ENCODE peak calls at places on chromosomes 13 and 19, in six cellular contexts. F, Q, G, N, D and W are unnamed samples.

GRCh38 chr13:39016789-39017188 is 21.1 kb downstream of the PROSER1 start:
- DNase-seq in N (no peak), Q (peak), D (peak), F (peak), G (peak), W (peak)

GRCh38 chr19:1106841-1107654 is 3.3 kb downstream of the GPX4 start:
- DNase-seq in G (no peak), D (no peak), Q (peak), F (no peak), N (peak), W (no peak)

GRCh38 chr19:51020988-51021651 is 1.6 kb upstream of the KLK10 start:
- DNase-seq in F (peak), Q (peak), D (peak), G (no peak), N (peak), W (no peak)

GRCh38 chr13:23600100-23600499 is 29.9 kb downstream of the TNFRSF19 start:
- DNase-seq in N (no peak), G (no peak), Q (no peak), F (no peak), D (no peak), W (no peak)

GRCh38 chr19:45716314-45717130 is 14.2 kb downstream of the FBXO46 start:
- DNase-seq in Q (peak), F (no peak), N (peak), G (peak), D (no peak), W (no peak)

GRCh38 chr19:19740755-19741154 is 7.8 kb upstream of the ZNF14 start:
- DNase-seq in N (no peak), F (no peak), D (peak), Q (no peak), G (peak), W (no peak)

GRCh38 chr13:39503048-39503447 is 99.9 kb downstream of the LHFPL6 start:
- DNase-seq in Q (no peak), F (no peak), G (no peak), D (no peak), N (no peak), W (no peak)

GRCh38 chr19:40719414-40719894 is 2.5 kb downstream of the ITPKC start:
- DNase-seq in G (no peak), F (no peak), D (no peak), Q (no peak), N (no peak), W (no peak)

GRCh38 chr19:21439372-21439771 is 42.4 kb downstream of the ZNF493 start:
- DNase-seq in D (no peak), F (no peak), G (no peak), Q (no peak), N (no peak), W (no peak)

GRCh38 chr19:32313866-32314265 is 31.5 kb upstream of the ZNF507 start:
- DNase-seq in Q (peak), G (no peak), F (no peak), D (no peak), N (no peak), W (no peak)

GRCh38 chr13:106104281-106104901 is 431.1 kb downstream of the EFNB2 start:
- DNase-seq in D (no peak), G (no peak), N (peak), F (no peak), Q (peak), W (no peak)

GRCh38 chr19:11848594-11849263 is at the start of gene ZNF439:
- DNase-seq in N (peak), Q (peak), D (no peak), G (peak), F (peak), W (peak)

GRCh38 chr13:28640861-28641599 is 17.9 kb upstream of the POMP start:
- DNase-seq in F (no peak), N (peak), G (no peak), Q (no peak), D (no peak), W (no peak)

GRCh38 chr19:11288349-11288748 is 7.6 kb upstream of the TSPAN16 start:
- DNase-seq in D (no peak), N (peak), F (no peak), Q (peak), G (no peak), W (no peak)

GRCh38 chr19:28294395-28294794 is 918.6 kb downstream of the UQCRFS1 start:
- DNase-seq in N (no peak), D (no peak), Q (peak), F (no peak), G (no peak), W (no peak)

GRCh38 chr19:56595548-56595899 is 422 bp downstream of the ZNF71 start:
- DNase-seq in F (no peak), G (no peak), Q (peak), N (no peak), D (no peak), W (no peak)

GRCh38 chr19:35718345-35719041 is 690 bp downstream of the KMT2B start:
- DNase-seq in G (peak), F (peak), N (peak), D (peak), Q (peak), W (peak)

GRCh38 chr13:45781553-45782326 is 69.8 kb downstream of the SIAH3 start:
- DNase-seq in N (peak), D (peak), G (peak), F (no peak), Q (peak), W (no peak)

GRCh38 chr19:29478578-29479565 is 46.9 kb upstream of the VSTM2B start:
- DNase-seq in G (peak), Q (no peak), F (peak), D (peak), N (no peak), W (peak)

GRCh38 chr13:24842533-24843278 is 78.7 kb downstream of the RNF17 start:
- DNase-seq in F (no peak), D (no peak), G (no peak), N (peak), Q (no peak), W (no peak)

GRCh38 chr13:113158946-113159345 is 498 bp downstream of the PROZ start:
- DNase-seq in D (no peak), F (no peak), N (no peak), Q (no peak), G (no peak), W (no peak)

GRCh38 chr19:50248826-50249225 is 45.4 kb downstream of the MYH14 start:
- DNase-seq in F (no peak), Q (no peak), D (no peak), N (no peak), G (no peak), W (no peak)

GRCh38 chr19:51971624-51972023 is 15.0 kb downstream of the ZNF350 start:
- DNase-seq in F (no peak), Q (peak), D (no peak), G (no peak), N (peak), W (peak)

GRCh38 chr13:23609414-23610186 is 39.4 kb downstream of the TNFRSF19 start:
- DNase-seq in N (peak), Q (peak), G (no peak), D (no peak), F (no peak), W (peak)

GRCh38 chr19:41031926-41032325 is 40.8 kb downstream of the CYP2B6 start:
- DNase-seq in D (no peak), Q (no peak), G (no peak), N (peak), F (no peak), W (no peak)

GRCh38 chr13:36344173-36344572 is 2.0 kb downstream of the SPART start:
- DNase-seq in F (no peak), G (no peak), N (peak), D (no peak), Q (peak), W (no peak)

GRCh38 chr13:105116966-105117365 is 1418.5 kb downstream of the EFNB2 start:
- DNase-seq in Q (peak), D (no peak), N (no peak), F (no peak), G (no peak), W (no peak)

GRCh38 chr19:10120538-10121198 is 969 bp upstream of the EIF3G start:
- DNase-seq in N (peak), F (no peak), Q (peak), G (no peak), D (no peak), W (no peak)

GRCh38 chr13:76663941-76664340 is 222.3 kb downstream of the KCTD12 start:
- DNase-seq in F (no peak), Q (peak), N (no peak), G (no peak), D (no peak), W (no peak)

GRCh38 chr13:36673838-36674326 is at the start of gene SERTM1:
- DNase-seq in N (no peak), D (peak), G (no peak), F (no peak), Q (peak), W (peak)

GRCh38 chr19:39325778-39326680 is 5.4 kb upstream of the LRFN1 start:
- DNase-seq in N (peak), G (no peak), F (no peak), Q (peak), D (peak), W (no peak)

GRCh38 chr19:10412257-10412977 is 7.9 kb upstream of the PDE4A start:
- DNase-seq in G (no peak), Q (no peak), F (no peak), D (no peak), N (peak), W (no peak)

GRCh38 chr19:11578342-11579142 is 1.1 kb upstream of the ACP5 start:
- DNase-seq in G (no peak), Q (no peak), D (no peak), F (no peak), N (peak), W (peak)

GRCh38 chr19:36041831-36042230 is 9.2 kb upstream of the CLIP3 start:
- DNase-seq in G (peak), Q (peak), D (no peak), N (peak), F (peak), W (no peak)

GRCh38 chr13:60617863-60618733 is 221.1 kb downstream of the TDRD3 start:
- DNase-seq in N (peak), Q (peak), D (peak), F (no peak), G (peak), W (no peak)

GRCh38 chr13:98200211-98200878 is 23.3 kb upstream of the RNF113B start:
- DNase-seq in D (no peak), Q (no peak), G (no peak), F (no peak), N (no peak), W (no peak)

GRCh38 chr19:50377051-50377441 is 789 bp downstream of the NR1H2 start:
- DNase-seq in D (peak), F (no peak), G (peak), Q (peak), N (no peak), W (peak)

GRCh38 chr19:4609878-4610511 is 29.3 kb upstream of the TNFAIP8L1 start:
- DNase-seq in Q (no peak), N (no peak), D (no peak), F (no peak), G (no peak), W (peak)

GRCh38 chr19:1244693-1245451 is 3.3 kb downstream of the ATP5F1D start:
- DNase-seq in Q (no peak), N (no peak), F (no peak), D (no peak), G (peak), W (no peak)